ENCODE peak calls at places on chromosomes 12 and 14, in seven cellular contexts. S is lung; E is astrocyte of the spinal cord; L is activated CD8-positive, alpha-beta T cell treated with anti-CD3 and anti-CD28 coated beads for 36 hours; N is cardiac muscle cell; G is heart left ventricle; W is cardiac fibroblast. K is an unnamed sample.

GRCh38 chr12:18140969-18141368 is 51.0 kb upstream of the RERGL start:
- DNase-seq in S (no peak), E (no peak), L (no peak), N (no peak), G (no peak), W (peak; percentile 2), K (no peak)

GRCh38 chr12:92141585-92142244 is 3.9 kb downstream of the BTG1 start:
- DNase-seq in S (no peak), E (no peak), L (no peak), N (no peak), G (no peak), W (no peak), K (no peak)

GRCh38 chr12:94545937-94546771 is 86.5 kb upstream of the CEP83 start:
- DNase-seq in S (peak; percentile 68), E (peak; percentile 66), L (peak; percentile 28), N (peak; percentile 69), G (peak; percentile 46), W (peak; percentile 80), K (peak; percentile 65)

GRCh38 chr14:53621433-53621832 is 335.2 kb downstream of the BMP4 start:
- DNase-seq in S (no peak), E (no peak), L (no peak), N (no peak), G (no peak), W (no peak), K (peak; percentile 9)

GRCh38 chr12:132872975-132873421 is 14.4 kb downstream of the CHFR start:
- DNase-seq in S (no peak), E (no peak), L (peak; percentile 46), N (no peak), G (no peak), W (no peak), K (no peak)

GRCh38 chr12:113259499-113259953 is 38.3 kb downstream of the TPCN1 start:
- DNase-seq in S (peak; percentile 53), E (no peak), L (no peak), N (no peak), G (peak; percentile 88), W (peak; percentile 85), K (no peak)

GRCh38 chr12:123250471-123251383 is 17.5 kb downstream of the MTRFR start:
- DNase-seq in S (peak; percentile 85), E (no peak), L (no peak), N (no peak), G (no peak), W (no peak), K (no peak)

GRCh38 chr12:6887460-6887859 is 14.4 kb upstream of the SPSB2 start:
- DNase-seq in S (no peak), E (no peak), L (no peak), N (no peak), G (no peak), W (no peak), K (no peak)

GRCh38 chr12:11981174-11981733 is 89.5 kb upstream of the BCL2L14 start:
- DNase-seq in S (no peak), E (peak; percentile 36), L (peak; percentile 63), N (no peak), G (no peak), W (peak; percentile 16), K (peak; percentile 71)

GRCh38 chr14:68981124-68981523 is 2.0 kb upstream of the ACTN1 start:
- DNase-seq in S (no peak), E (no peak), L (peak; percentile 70), N (no peak), G (no peak), W (no peak), K (no peak)

GRCh38 chr12:50061946-50062725 is 4.7 kb downstream of the ASIC1 start:
- DNase-seq in S (no peak), E (peak; percentile 57), L (no peak), N (no peak), G (no peak), W (no peak), K (no peak)

GRCh38 chr12:125786143-125786542 is 720.9 kb downstream of the AACS start:
- DNase-seq in S (no peak), E (no peak), L (no peak), N (no peak), G (no peak), W (no peak), K (no peak)

GRCh38 chr14:89425931-89426330 is 8.9 kb upstream of the FOXN3 start:
- DNase-seq in S (no peak), E (peak; percentile 98), L (peak; percentile 65), N (no peak), G (no peak), W (peak; percentile 97), K (no peak)

GRCh38 chr12:26939192-26939832 is 1.0 kb downstream of the FGFR1OP2 start:
- DNase-seq in S (no peak), E (peak; percentile 15), L (no peak), N (no peak), G (no peak), W (no peak), K (peak; percentile 12)

GRCh38 chr12:94618995-94619695 is 31.2 kb downstream of the TMCC3 start:
- DNase-seq in S (no peak), E (peak; percentile 71), L (peak; percentile 30), N (no peak), G (no peak), W (peak; percentile 57), K (no peak)

GRCh38 chr12:116287850-116288301 is 10.4 kb upstream of the MED13L start:
- DNase-seq in S (no peak), E (no peak), L (no peak), N (no peak), G (no peak), W (no peak), K (no peak)

GRCh38 chr12:66111605-66112004 is 18.9 kb downstream of the LLPH start:
- DNase-seq in S (no peak), E (no peak), L (no peak), N (no peak), G (no peak), W (peak; percentile 23), K (no peak)

GRCh38 chr14:85002846-85003245 is 527.1 kb upstream of the FLRT2 start:
- DNase-seq in S (no peak), E (no peak), L (no peak), N (no peak), G (no peak), W (no peak), K (no peak)

GRCh38 chr14:76101980-76102379 is 49.7 kb upstream of the GPATCH2L start:
- DNase-seq in S (no peak), E (no peak), L (no peak), N (no peak), G (no peak), W (no peak), K (no peak)

GRCh38 chr12:101775814-101776213 is 36.6 kb upstream of the SYCP3 start:
- DNase-seq in S (no peak), E (no peak), L (no peak), N (no peak), G (no peak), W (no peak), K (no peak)

GRCh38 chr14:90758959-90759358 is 57.3 kb downstream of the TTC7B start:
- DNase-seq in S (no peak), E (no peak), L (peak; percentile 24), N (no peak), G (peak; percentile 77), W (peak; percentile 46), K (peak; percentile 12)

GRCh38 chr14:77926942-77927341 is 127.0 kb downstream of the ADCK1 start:
- DNase-seq in S (no peak), E (no peak), L (no peak), N (no peak), G (no peak), W (no peak), K (no peak)

GRCh38 chr12:50200507-50201273 is 33.5 kb upstream of the CERS5 start:
- DNase-seq in S (no peak), E (peak; percentile 61), L (no peak), N (no peak), G (no peak), W (peak; percentile 69), K (no peak)

GRCh38 chr14:58947816-58948440 is 240.5 kb upstream of the DAAM1 start:
- DNase-seq in S (no peak), E (peak; percentile 22), L (peak; percentile 18), N (peak; percentile 40), G (no peak), W (peak; percentile 9), K (no peak)

GRCh38 chr14:83826838-83827237 is 1703.1 kb upstream of the FLRT2 start:
- DNase-seq in S (no peak), E (peak; percentile 33), L (no peak), N (no peak), G (no peak), W (peak; percentile 20), K (no peak)

GRCh38 chr14:70640938-70641547 is 673 bp upstream of the TTC9 start:
- DNase-seq in S (no peak), E (peak; percentile 15), L (peak; percentile 78), N (no peak), G (peak; percentile 53), W (no peak), K (peak; percentile 82)
- TF ChIP-seq CTCF in S (no peak), E (no peak), L (no peak), N (no peak), G (no peak), W (no peak), K (no peak)

DNA sequence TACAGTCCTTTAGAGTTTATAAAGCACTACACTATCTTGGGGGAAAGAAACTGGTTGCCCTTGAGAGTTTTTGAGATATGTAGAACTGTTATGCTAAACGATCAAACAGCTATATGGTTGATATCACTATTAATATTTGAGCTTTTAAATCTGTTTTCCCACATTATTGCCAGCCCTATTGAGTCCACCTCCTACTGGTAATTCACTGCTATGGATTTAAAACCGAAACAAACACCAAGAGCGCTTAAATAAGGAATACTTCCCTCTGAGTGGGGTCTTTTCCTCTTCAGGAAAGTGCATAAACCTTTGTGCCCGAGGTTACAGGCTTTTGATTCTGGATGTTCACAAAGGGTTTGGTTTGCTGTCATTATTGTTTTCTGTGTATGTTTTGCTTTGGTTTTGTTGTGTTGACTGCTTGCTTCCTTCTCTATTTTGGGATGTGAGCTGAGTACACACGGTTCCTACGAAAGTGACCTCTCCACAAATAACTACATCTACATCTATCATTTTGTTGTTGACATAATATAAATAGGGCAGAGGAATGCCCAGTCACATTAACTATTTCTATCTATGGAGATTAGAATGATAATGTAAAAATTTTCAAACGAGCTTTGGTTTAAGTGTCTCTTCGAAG is 44.8 kb downstream of the LGR5 start:
- DNase-seq in S (no peak), E (no peak), L (no peak), N (no peak), G (no peak), W (no peak), K (no peak)
- TF ChIP-seq CTCF in S (no peak), E (no peak), L (no peak), N (no peak), G (no peak), W (no peak), K (no peak)

GRCh38 chr12:68610435-68611093 is at the start of gene RAP1B:
- DNase-seq in S (peak; percentile 90), E (peak; percentile 87), L (peak; percentile 87), N (peak; percentile 92), G (peak; percentile 92), W (peak; percentile 94), K (peak; percentile 98)
- TF ChIP-seq CTCF in S (no peak), E (no peak), L (no peak), N (no peak), G (no peak), W (no peak), K (no peak)

GRCh38 chr14:93115920-93116675 is at the start of gene ITPK1:
- DNase-seq in S (peak; percentile 34), E (peak; percentile 46), L (peak; percentile 73), N (peak; percentile 88), G (peak; percentile 54), W (peak; percentile 66), K (peak; percentile 91)
- TF ChIP-seq CTCF in S (no peak), E (peak; percentile 26), L (peak; percentile 48), N (peak; percentile 14), G (peak; percentile 40), W (no peak), K (peak; percentile 34)

GRCh38 chr12:55043542-55043941 is 23.8 kb downstream of the NEUROD4 start:
- DNase-seq in S (no peak), E (no peak), L (peak; percentile 10), N (no peak), G (peak; percentile 28), W (no peak), K (no peak)
- TF ChIP-seq CTCF in S (no peak), E (no peak), L (no peak), N (no peak), G (no peak), W (no peak), K (no peak)

K was measured in GM20000.